ENCODE peak calls at places on chromosomes 12 and 14, in six cellular contexts. O is heart right ventricle, H is fibroblast of pulmonary artery, E is AG04450, D is astrocyte of the spinal cord, V is transverse colon. S is an unnamed sample.
A peak's percentile ranks its signal among the peaks of the same experiment; 100 is the strongest.

GRCh38 chr12:128933926-128934325 is 80.6 kb downstream of the GLT1D1 start:
- DNase-seq in O (no peak), H (no peak), E (no peak), D (no peak), V (no peak), S (no peak)

GRCh38 chr14:99511421-99512109 is 30.4 kb downstream of the CCNK start:
- DNase-seq in O (no peak), H (no peak), E (no peak), D (peak; percentile 44), V (no peak), S (peak; percentile 30)

GRCh38 chr12:111211910-111212757 is 156.8 kb downstream of the PHETA1 start:
- DNase-seq in O (no peak), H (no peak), E (no peak), D (no peak), V (no peak), S (peak; percentile 5)

GRCh38 chr12:2364566-2365165 is 311.9 kb downstream of the CACNA1C start:
- DNase-seq in O (no peak), H (no peak), E (no peak), D (no peak), V (no peak), S (no peak)

GRCh38 chr12:77667101-77667500 is 163.6 kb upstream of the NAV3 start:
- DNase-seq in O (no peak), H (peak; percentile 2), E (no peak), D (peak; percentile 97), V (no peak), S (peak; percentile 94)

GRCh38 chr14:103118663-103119404 is 4.4 kb upstream of the TNFAIP2 start:
- DNase-seq in O (peak; percentile 77), H (no peak), E (no peak), D (no peak), V (peak; percentile 61), S (no peak)

GRCh38 chr14:103104389-103104653 is 9.8 kb downstream of the EXOC3L4 start:
- DNase-seq in O (peak; percentile 19), H (no peak), E (no peak), D (no peak), V (no peak), S (no peak)

GRCh38 chr12:131142891-131143637 is 189.4 kb downstream of the ADGRD1 start:
- DNase-seq in O (no peak), H (no peak), E (no peak), D (no peak), V (no peak), S (no peak)

GRCh38 chr12:119630962-119631550 is 36.9 kb upstream of the PRKAB1 start:
- DNase-seq in O (no peak), H (no peak), E (no peak), D (no peak), V (no peak), S (no peak)

GRCh38 chr12:50032516-50033316 is 7.4 kb upstream of the RACGAP1 start:
- DNase-seq in O (peak; percentile 20), H (no peak), E (no peak), D (no peak), V (no peak), S (no peak)

GRCh38 chr14:27995688-27996087 is 770.9 kb upstream of the FOXG1 start:
- DNase-seq in O (no peak), H (no peak), E (no peak), D (no peak), V (no peak), S (no peak)

GRCh38 chr14:95774265-95775160 is 60.6 kb upstream of the TCL1A start:
- DNase-seq in O (no peak), H (peak; percentile 45), E (no peak), D (peak; percentile 14), V (peak; percentile 31), S (peak; percentile 42)

GRCh38 chr14:95533391-95533821 is 1.4 kb upstream of the GLRX5 start:
- DNase-seq in O (no peak), H (peak; percentile 59), E (no peak), D (peak; percentile 50), V (no peak), S (peak; percentile 67)

GRCh38 chr12:12608557-12608957 is 3.1 kb upstream of the CREBL2 start:
- DNase-seq in O (no peak), H (peak; percentile 21), E (no peak), D (peak; percentile 12), V (no peak), S (peak; percentile 56)

GRCh38 chr14:100982764-100983163 is 79.2 kb upstream of the RTL1 start:
- DNase-seq in O (no peak), H (no peak), E (no peak), D (no peak), V (no peak), S (no peak)

GRCh38 chr12:57051011-57051410 is 1.1 kb upstream of the MYO1A start:
- DNase-seq in O (no peak), H (no peak), E (no peak), D (no peak), V (no peak), S (no peak)

GRCh38 chr14:21302013-21302857 is 22.4 kb downstream of the RPGRIP1 start:
- DNase-seq in O (no peak), H (no peak), E (no peak), D (no peak), V (no peak), S (no peak)

GRCh38 chr14:101115652-101116051 is 212.1 kb upstream of the RTL1 start:
- DNase-seq in O (no peak), H (no peak), E (no peak), D (no peak), V (no peak), S (no peak)

GRCh38 chr12:117235261-117235660 is 45.0 kb upstream of the FBXO21 start:
- DNase-seq in O (no peak), H (no peak), E (no peak), D (no peak), V (no peak), S (no peak)

GRCh38 chr14:99260652-99261551 is 11.1 kb downstream of the BCL11B start:
- DNase-seq in O (no peak), H (no peak), E (no peak), D (no peak), V (no peak), S (no peak)

GRCh38 chr14:50545618-50546017 is 13.2 kb upstream of the MAP4K5 start:
- DNase-seq in O (no peak), H (no peak), E (no peak), D (no peak), V (no peak), S (peak; percentile 11)

GRCh38 chr12:124816295-124816854 is 47.3 kb downstream of the SCARB1 start:
- DNase-seq in O (no peak), H (no peak), E (no peak), D (no peak), V (no peak), S (no peak)
- H3K4me3 ChIP-seq in O (no peak overlapping the region), H (no peak overlapping the region), E (no peak overlapping the region), D (no peak overlapping the region), V (no peak overlapping the region), S (no peak overlapping the region)

GRCh38 chr14:23061995-23062394 is 4.7 kb upstream of the CDH24 start:
- DNase-seq in O (no peak), H (peak; percentile 97), E (peak; percentile 86), D (peak; percentile 97), V (peak; percentile 43), S (peak; percentile 98)
- TF ChIP-seq CTCF in O (no peak), H (peak; percentile 7), E (no peak), D (no peak), V (no peak), S (peak; percentile 14)

GRCh38 chr12:51774936-51775335 is 73.6 kb downstream of the FIGNL2 start:
- DNase-seq in O (no peak), H (no peak), E (no peak), D (no peak), V (no peak), S (no peak)
- H3K4me3 ChIP-seq in O (no peak overlapping the region), H (no peak overlapping the region), E (no peak overlapping the region), D (no peak overlapping the region), V (no peak overlapping the region), S (no peak overlapping the region)

GRCh38 chr12:23944067-23944466 is 5.4 kb downstream of the SOX5 start:
- DNase-seq in O (no peak), H (no peak), E (no peak), D (no peak), V (no peak), S (no peak)
- TF ChIP-seq CTCF in O (no peak), H (no peak), E (no peak), D (no peak), V (no peak), S (no peak)

GRCh38 chr12:8594072-8594471 is 18.6 kb downstream of the AICDA start:
- DNase-seq in O (no peak), H (no peak), E (no peak), D (no peak), V (no peak), S (no peak)

GRCh38 chr12:8593246-8593645 is 19.4 kb downstream of the AICDA start:
- DNase-seq in O (no peak), H (no peak), E (no peak), D (no peak), V (no peak), S (no peak)

GRCh38 chr12:8589679-8590078 is 23.0 kb downstream of the AICDA start:
- DNase-seq in O (no peak), H (no peak), E (no peak), D (no peak), V (no peak), S (no peak)

DNA sequence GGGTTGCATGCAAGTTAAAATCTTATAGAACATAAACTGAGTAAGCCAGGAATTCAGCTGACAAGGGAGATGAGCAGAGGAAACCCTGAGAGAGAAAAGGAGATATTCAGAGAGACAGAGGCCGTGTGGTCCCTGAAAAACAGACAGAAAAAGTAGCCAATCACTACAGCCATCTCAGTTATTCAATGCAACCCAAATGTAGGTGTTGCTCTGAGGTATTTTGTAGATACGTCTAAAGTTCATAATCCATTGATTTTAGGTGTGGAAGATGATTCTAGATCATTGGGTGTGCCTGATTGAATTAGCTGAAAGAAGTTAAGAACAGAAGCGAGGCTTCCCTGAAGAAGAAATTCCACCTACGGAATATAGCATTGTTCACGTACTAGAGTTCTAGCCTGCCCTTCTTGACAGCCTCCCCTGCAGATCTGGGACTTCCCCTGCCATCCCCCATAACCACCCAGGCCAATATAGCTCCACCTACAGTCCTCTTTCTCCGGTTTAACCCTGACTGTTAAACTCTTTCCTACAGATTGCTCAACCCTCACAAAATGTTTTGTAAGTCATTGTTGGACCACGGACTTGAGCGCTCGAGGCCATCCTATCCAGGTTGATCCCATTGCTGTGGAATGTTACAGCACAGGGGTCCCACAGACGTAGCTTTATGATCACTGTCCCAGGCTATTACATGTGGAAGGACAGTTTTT is 21.7 kb downstream of the AICDA start:
- DNase-seq in O (no peak), H (peak; percentile 4), E (no peak), D (no peak), V (no peak), S (peak; percentile 12)
- H3K4me3 ChIP-seq in O (no peak overlapping the region), H (no peak overlapping the region), E (no peak overlapping the region), D (no peak overlapping the region), V (no peak overlapping the region), S (no peak overlapping the region)

DNA sequence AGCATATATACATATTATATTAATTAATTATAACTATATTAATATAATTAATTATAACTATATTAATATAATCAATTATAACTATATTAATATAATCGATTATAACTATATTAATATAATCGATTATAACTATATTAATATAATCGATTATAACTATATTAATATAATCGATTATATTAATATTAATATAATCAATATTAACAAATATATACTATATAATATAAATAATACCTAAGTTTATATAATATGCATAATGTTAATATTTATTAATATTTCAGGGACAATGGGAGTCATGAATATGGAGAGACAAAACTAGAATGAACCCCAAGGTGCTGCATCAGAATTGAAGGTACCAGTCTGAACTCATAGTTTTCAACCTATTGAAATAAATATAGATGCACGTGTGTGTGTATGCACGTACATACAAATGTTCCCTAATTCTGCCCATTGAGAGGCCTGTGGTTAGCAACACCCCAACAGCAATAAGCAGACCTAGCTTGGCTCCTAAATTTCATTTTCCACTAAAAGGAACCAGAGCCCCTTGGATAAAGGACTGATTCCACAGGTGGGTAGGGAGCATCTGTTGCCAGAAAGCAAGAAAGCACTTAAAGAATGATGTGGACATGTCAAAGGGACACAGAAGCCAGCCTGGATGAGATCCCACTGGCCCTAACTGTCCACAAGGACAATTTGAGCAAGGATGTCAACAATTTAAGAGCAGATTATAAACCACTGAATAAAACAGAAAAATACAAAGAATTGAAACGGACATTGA is 21.3 kb downstream of the SSH1 start:
- DNase-seq in O (no peak), H (no peak), E (no peak), D (no peak), V (no peak), S (no peak)
- TF ChIP-seq CTCF in O (no peak), H (no peak), E (no peak), D (no peak), V (no peak), S (no peak)

S was measured in choroid plexus epithelial cell.